ENCODE peak calls at places on chromosomes 2 and 18, in four cellular contexts. One of them, this sample, is unnamed.

GRCh38 chr2:197307933-197308521 is 2.6 kb downstream of the ANKRD44 start:
- DNase-seq in mesothelial cell of epicardium: no peak
- DNase-seq in germinal center: no peak
- DNase-seq in HuH-7: no peak
- DNase-seq in this sample: no peak

GRCh38 chr2:15561574-15562344 is 625 bp upstream of the NBAS start:
- DNase-seq in HuH-7: no peak
- DNase-seq in germinal center: peak
- DNase-seq in mesothelial cell of epicardium: peak
- DNase-seq in this sample: no peak

GRCh38 chr2:137938204-137938603 is 26.1 kb upstream of the HNMT start:
- DNase-seq in germinal center: no peak
- DNase-seq in HuH-7: no peak
- DNase-seq in mesothelial cell of epicardium: no peak
- DNase-seq in this sample: no peak

GRCh38 chr2:9755638-9756037 is 87.6 kb upstream of the TAF1B start:
- DNase-seq in HuH-7: no peak
- DNase-seq in mesothelial cell of epicardium: no peak
- DNase-seq in germinal center: no peak
- DNase-seq in this sample: no peak

GRCh38 chr2:205673312-205673711 is 9.0 kb upstream of the NRP2 start:
- DNase-seq in germinal center: no peak
- DNase-seq in mesothelial cell of epicardium: no peak
- DNase-seq in HuH-7: no peak
- DNase-seq in this sample: no peak

GRCh38 chr2:240249423-240250149 is 109.1 kb upstream of the OTOS start:
- DNase-seq in germinal center: no peak
- DNase-seq in HuH-7: no peak
- DNase-seq in mesothelial cell of epicardium: no peak
- DNase-seq in this sample: no peak

GRCh38 chr2:179695486-179695885 is 165.9 kb downstream of the ZNF385B start:
- DNase-seq in mesothelial cell of epicardium: no peak
- DNase-seq in germinal center: no peak
- DNase-seq in HuH-7: no peak
- DNase-seq in this sample: no peak

GRCh38 chr2:981258-981657 is 30.6 kb downstream of the SNTG2 start:
- DNase-seq in germinal center: no peak
- DNase-seq in HuH-7: no peak
- DNase-seq in mesothelial cell of epicardium: no peak
- DNase-seq in this sample: no peak

GRCh38 chr2:42169869-42170465 is 814 bp downstream of the EML4 start:
- DNase-seq in HuH-7: no peak
- DNase-seq in mesothelial cell of epicardium: no peak
- DNase-seq in germinal center: peak
- DNase-seq in this sample: no peak

GRCh38 chr18:22302152-22302551 is 115.6 kb downstream of the CTAGE1 start:
- DNase-seq in HuH-7: no peak
- DNase-seq in mesothelial cell of epicardium: no peak
- DNase-seq in germinal center: no peak
- DNase-seq in this sample: no peak

GRCh38 chr2:10909050-10909995 is 2.4 kb upstream of the KCNF1 start:
- DNase-seq in HuH-7: peak
- DNase-seq in germinal center: peak
- DNase-seq in mesothelial cell of epicardium: no peak
- DNase-seq in this sample: peak

GRCh38 chr2:33457588-33458247 is 18.7 kb upstream of the RASGRP3 start:
- DNase-seq in germinal center: no peak
- DNase-seq in HuH-7: peak
- DNase-seq in mesothelial cell of epicardium: no peak
- DNase-seq in this sample: peak

GRCh38 chr2:9296559-9296958 is 89.9 kb downstream of the ASAP2 start:
- DNase-seq in HuH-7: no peak
- DNase-seq in germinal center: no peak
- DNase-seq in mesothelial cell of epicardium: no peak
- DNase-seq in this sample: no peak

GRCh38 chr2:239944706-239945551 is 80.2 kb downstream of the NDUFA10 start:
- DNase-seq in mesothelial cell of epicardium: no peak
- DNase-seq in HuH-7: no peak
- DNase-seq in germinal center: no peak
- DNase-seq in this sample: no peak

GRCh38 chr18:51865538-51865937 is 474.5 kb upstream of the DCC start:
- DNase-seq in mesothelial cell of epicardium: no peak
- DNase-seq in germinal center: no peak
- DNase-seq in HuH-7: no peak
- DNase-seq in this sample: no peak

GRCh38 chr18:31099490-31100230 is 2.6 kb downstream of the DSC2 start:
- DNase-seq in germinal center: no peak
- DNase-seq in mesothelial cell of epicardium: no peak
- DNase-seq in HuH-7: no peak
- DNase-seq in this sample: no peak

GRCh38 chr2:42569116-42569711 is 782 bp downstream of the MTA3 start:
- DNase-seq in mesothelial cell of epicardium: peak
- DNase-seq in HuH-7: peak
- DNase-seq in germinal center: no peak
- DNase-seq in this sample: no peak

GRCh38 chr2:173571021-173571821 is 216.5 kb downstream of the CDCA7 start:
- DNase-seq in mesothelial cell of epicardium: no peak
- DNase-seq in germinal center: no peak
- DNase-seq in HuH-7: peak
- DNase-seq in this sample: peak

GRCh38 chr2:203407496-203407895 is 79.3 kb downstream of the ABI2 start:
- DNase-seq in HuH-7: no peak
- DNase-seq in mesothelial cell of epicardium: no peak
- DNase-seq in germinal center: no peak
- DNase-seq in this sample: no peak

GRCh38 chr2:32212293-32212692 is 46.6 kb downstream of the SLC30A6 start:
- DNase-seq in germinal center: no peak
- DNase-seq in HuH-7: no peak
- DNase-seq in mesothelial cell of epicardium: no peak
- DNase-seq in this sample: no peak

GRCh38 chr2:238908960-238909951 is 61.4 kb downstream of the TWIST2 start:
- DNase-seq in HuH-7: peak
- DNase-seq in germinal center: no peak
- DNase-seq in mesothelial cell of epicardium: no peak
- DNase-seq in this sample: no peak

GRCh38 chr2:48548871-48549270 is 18.9 kb downstream of the STON1 start:
- DNase-seq in HuH-7: no peak
- DNase-seq in germinal center: no peak
- DNase-seq in mesothelial cell of epicardium: no peak
- DNase-seq in this sample: no peak

GRCh38 chr18:41462946-41463345 is 492.1 kb upstream of the PIK3C3 start:
- DNase-seq in germinal center: no peak
- DNase-seq in HuH-7: no peak
- DNase-seq in mesothelial cell of epicardium: no peak
- DNase-seq in this sample: no peak

GRCh38 chr2:234091883-234092282 is 41.4 kb downstream of the SPP2 start:
- DNase-seq in mesothelial cell of epicardium: no peak
- DNase-seq in germinal center: no peak
- DNase-seq in HuH-7: no peak
- DNase-seq in this sample: no peak

GRCh38 chr2:191758420-191759199 is 80.7 kb downstream of the NABP1 start:
- DNase-seq in HuH-7: peak
- DNase-seq in germinal center: peak
- DNase-seq in mesothelial cell of epicardium: no peak
- DNase-seq in this sample: peak

GRCh38 chr2:45890819-45891218 is 239.3 kb downstream of the PRKCE start:
- DNase-seq in mesothelial cell of epicardium: no peak
- DNase-seq in HuH-7: no peak
- DNase-seq in germinal center: no peak
- DNase-seq in this sample: no peak

GRCh38 chr2:240982821-240983281 is 15.6 kb upstream of the SNED1 start:
- DNase-seq in HuH-7: no peak
- DNase-seq in germinal center: no peak
- DNase-seq in mesothelial cell of epicardium: no peak
- DNase-seq in this sample: no peak

GRCh38 chr2:188773075-188773474 is 201.1 kb upstream of the COL3A1 start:
- DNase-seq in germinal center: no peak
- DNase-seq in HuH-7: no peak
- DNase-seq in mesothelial cell of epicardium: no peak
- DNase-seq in this sample: no peak

GRCh38 chr2:111946294-111947114 is 48.1 kb downstream of the MERTK start:
- DNase-seq in mesothelial cell of epicardium: no peak
- DNase-seq in HuH-7: peak
- DNase-seq in germinal center: no peak
- DNase-seq in this sample: peak

GRCh38 chr2:141565597-141565996 is 565.2 kb downstream of the LRP1B start:
- DNase-seq in HuH-7: no peak
- DNase-seq in germinal center: no peak
- DNase-seq in mesothelial cell of epicardium: no peak
- DNase-seq in this sample: no peak

GRCh38 chr18:9101730-9102390 is 639 bp upstream of the NDUFV2 start:
- DNase-seq in mesothelial cell of epicardium: no peak
- DNase-seq in HuH-7: peak
- DNase-seq in germinal center: peak
- DNase-seq in this sample: no peak

GRCh38 chr18:43735570-43735969 is 458.3 kb upstream of the SYT4 start:
- DNase-seq in mesothelial cell of epicardium: no peak
- DNase-seq in germinal center: no peak
- DNase-seq in HuH-7: no peak
- DNase-seq in this sample: no peak

GRCh38 chr2:232075080-232075479 is 113.6 kb downstream of the DIS3L2 start:
- DNase-seq in germinal center: no peak
- DNase-seq in HuH-7: no peak
- DNase-seq in mesothelial cell of epicardium: no peak
- DNase-seq in this sample: no peak

GRCh38 chr2:54685263-54685775 is 38.1 kb upstream of the EML6 start:
- DNase-seq in HuH-7: no peak
- DNase-seq in mesothelial cell of epicardium: no peak
- DNase-seq in germinal center: no peak
- DNase-seq in this sample: no peak

GRCh38 chr2:3627500-3628100 is 30.4 kb upstream of the ALLC start:
- DNase-seq in germinal center: no peak
- DNase-seq in HuH-7: no peak
- DNase-seq in mesothelial cell of epicardium: peak
- DNase-seq in this sample: peak

GRCh38 chr2:65366595-65367125 is 65.7 kb downstream of the SPRED2 start:
- DNase-seq in mesothelial cell of epicardium: no peak
- DNase-seq in germinal center: no peak
- DNase-seq in HuH-7: no peak
- DNase-seq in this sample: peak

This sample was measured in Caco-2.